ENCODE peak calls at places on chromosomes 3 and 15, in five cellular contexts. One of them, this sample, is unnamed.

GRCh38 chr15:33194237-33194636 is 277 bp downstream of the FMN1 start:
- DNase-seq in heart left ventricle: no peak
- DNase-seq in mammary epithelial cell: no peak
- DNase-seq in cardiac fibroblast: no peak
- DNase-seq in adrenal gland: no peak
- DNase-seq in this sample: no peak

GRCh38 chr3:150006774-150007173 is 36.1 kb upstream of the PFN2 start:
- DNase-seq in heart left ventricle: no peak
- DNase-seq in mammary epithelial cell: peak
- DNase-seq in adrenal gland: no peak
- DNase-seq in cardiac fibroblast: peak
- DNase-seq in this sample: no peak

GRCh38 chr15:73134196-73134595 is 81.9 kb downstream of the NEO1 start:
- DNase-seq in cardiac fibroblast: no peak
- DNase-seq in mammary epithelial cell: no peak
- DNase-seq in adrenal gland: no peak
- DNase-seq in heart left ventricle: no peak
- DNase-seq in this sample: no peak

GRCh38 chr15:47349179-47349578 is 368.1 kb upstream of the SEMA6D start:
- DNase-seq in adrenal gland: no peak
- DNase-seq in cardiac fibroblast: no peak
- DNase-seq in heart left ventricle: no peak
- DNase-seq in mammary epithelial cell: peak
- DNase-seq in this sample: no peak

GRCh38 chr15:62506217-62506805 is 341.2 kb upstream of the C2CD4B start:
- DNase-seq in cardiac fibroblast: peak
- DNase-seq in adrenal gland: no peak
- DNase-seq in heart left ventricle: no peak
- DNase-seq in mammary epithelial cell: no peak
- DNase-seq in this sample: peak

GRCh38 chr3:63364495-63364894 is 86.4 kb downstream of the SYNPR start:
- DNase-seq in adrenal gland: no peak
- DNase-seq in cardiac fibroblast: peak
- DNase-seq in heart left ventricle: no peak
- DNase-seq in mammary epithelial cell: peak
- DNase-seq in this sample: peak

GRCh38 chr3:187568171-187568570 is 102.0 kb downstream of the SST start:
- DNase-seq in adrenal gland: no peak
- DNase-seq in cardiac fibroblast: no peak
- DNase-seq in mammary epithelial cell: no peak
- DNase-seq in heart left ventricle: no peak
- DNase-seq in this sample: no peak

GRCh38 chr3:123862152-123862551 is 22.0 kb downstream of the MYLK start:
- DNase-seq in mammary epithelial cell: no peak
- DNase-seq in adrenal gland: no peak
- DNase-seq in cardiac fibroblast: no peak
- DNase-seq in heart left ventricle: no peak
- DNase-seq in this sample: no peak

GRCh38 chr3:189457201-189457607 is 174.0 kb upstream of the TP63 start:
- DNase-seq in heart left ventricle: no peak
- DNase-seq in cardiac fibroblast: peak
- DNase-seq in adrenal gland: no peak
- DNase-seq in mammary epithelial cell: peak
- DNase-seq in this sample: peak

GRCh38 chr15:27889258-27889657 is 209.9 kb downstream of the OCA2 start:
- DNase-seq in mammary epithelial cell: peak
- DNase-seq in heart left ventricle: no peak
- DNase-seq in cardiac fibroblast: no peak
- DNase-seq in adrenal gland: no peak
- DNase-seq in this sample: no peak

GRCh38 chr3:55595420-55595819 is 108.3 kb upstream of the WNT5A start:
- DNase-seq in mammary epithelial cell: no peak
- DNase-seq in heart left ventricle: no peak
- DNase-seq in cardiac fibroblast: no peak
- DNase-seq in adrenal gland: no peak
- DNase-seq in this sample: no peak

GRCh38 chr3:174169736-174170135 is 689.4 kb upstream of the NAALADL2 start:
- DNase-seq in mammary epithelial cell: no peak
- DNase-seq in heart left ventricle: no peak
- DNase-seq in adrenal gland: no peak
- DNase-seq in cardiac fibroblast: no peak
- DNase-seq in this sample: no peak

GRCh38 chr3:31170932-31171670 is 276.6 kb upstream of the GADL1 start:
- DNase-seq in mammary epithelial cell: peak
- DNase-seq in cardiac fibroblast: peak
- DNase-seq in heart left ventricle: no peak
- DNase-seq in adrenal gland: no peak
- DNase-seq in this sample: peak

GRCh38 chr3:49469037-49469875 is 811 bp upstream of the DAG1 start:
- DNase-seq in cardiac fibroblast: peak
- DNase-seq in adrenal gland: peak
- DNase-seq in heart left ventricle: peak
- DNase-seq in mammary epithelial cell: peak
- DNase-seq in this sample: peak

GRCh38 chr3:1664266-1664665 is 434.4 kb upstream of the CNTN4 start:
- DNase-seq in mammary epithelial cell: no peak
- DNase-seq in cardiac fibroblast: no peak
- DNase-seq in heart left ventricle: no peak
- DNase-seq in adrenal gland: no peak
- DNase-seq in this sample: no peak

GRCh38 chr3:61627768-61628185 is 66.4 kb downstream of the PTPRG start:
- DNase-seq in heart left ventricle: no peak
- DNase-seq in cardiac fibroblast: peak
- DNase-seq in mammary epithelial cell: peak
- DNase-seq in adrenal gland: peak
- DNase-seq in this sample: peak

GRCh38 chr3:136860541-136860940 is 1.5 kb upstream of the NCK1 start:
- DNase-seq in cardiac fibroblast: no peak
- DNase-seq in heart left ventricle: no peak
- DNase-seq in adrenal gland: no peak
- DNase-seq in mammary epithelial cell: no peak
- DNase-seq in this sample: no peak

GRCh38 chr3:186824430-186825139 is 17.9 kb upstream of the ADIPOQ start:
- DNase-seq in cardiac fibroblast: no peak
- DNase-seq in mammary epithelial cell: no peak
- DNase-seq in adrenal gland: no peak
- DNase-seq in heart left ventricle: no peak
- DNase-seq in this sample: no peak

GRCh38 chr3:195239121-195239520 is 31.8 kb downstream of the XXYLT1 start:
- DNase-seq in adrenal gland: no peak
- DNase-seq in mammary epithelial cell: no peak
- DNase-seq in heart left ventricle: no peak
- DNase-seq in cardiac fibroblast: no peak
- DNase-seq in this sample: no peak

GRCh38 chr15:99371180-99372103 is 120.2 kb downstream of the LRRC28 start:
- DNase-seq in heart left ventricle: no peak
- DNase-seq in adrenal gland: no peak
- DNase-seq in cardiac fibroblast: peak
- DNase-seq in mammary epithelial cell: peak
- DNase-seq in this sample: peak

GRCh38 chr3:15356186-15356585 is 23.8 kb upstream of the SH3BP5 start:
- DNase-seq in cardiac fibroblast: no peak
- DNase-seq in heart left ventricle: no peak
- DNase-seq in mammary epithelial cell: no peak
- DNase-seq in adrenal gland: no peak
- DNase-seq in this sample: no peak

GRCh38 chr3:55639886-55640765 is 153.0 kb upstream of the WNT5A start:
- DNase-seq in mammary epithelial cell: peak
- DNase-seq in heart left ventricle: no peak
- DNase-seq in adrenal gland: no peak
- DNase-seq in cardiac fibroblast: no peak
- DNase-seq in this sample: no peak

GRCh38 chr3:13123765-13124164 is 50.5 kb upstream of the IQSEC1 start:
- DNase-seq in heart left ventricle: no peak
- DNase-seq in cardiac fibroblast: no peak
- DNase-seq in adrenal gland: no peak
- DNase-seq in mammary epithelial cell: no peak
- DNase-seq in this sample: no peak

GRCh38 chr3:126136428-126137220 is 43.8 kb downstream of the ALDH1L1 start:
- DNase-seq in cardiac fibroblast: no peak
- DNase-seq in mammary epithelial cell: no peak
- DNase-seq in heart left ventricle: no peak
- DNase-seq in adrenal gland: peak
- DNase-seq in this sample: no peak

GRCh38 chr15:67862771-67863441 is 23.1 kb upstream of the RNU6-1 start:
- DNase-seq in adrenal gland: no peak
- DNase-seq in heart left ventricle: no peak
- DNase-seq in mammary epithelial cell: no peak
- DNase-seq in cardiac fibroblast: no peak
- DNase-seq in this sample: no peak

GRCh38 chr3:31278532-31278931 is 254.2 kb upstream of the STT3B start:
- DNase-seq in heart left ventricle: no peak
- DNase-seq in mammary epithelial cell: peak
- DNase-seq in cardiac fibroblast: no peak
- DNase-seq in adrenal gland: no peak
- DNase-seq in this sample: no peak

GRCh38 chr3:18127181-18127863 is 297.8 kb downstream of the SATB1 start:
- DNase-seq in heart left ventricle: no peak
- DNase-seq in adrenal gland: no peak
- DNase-seq in mammary epithelial cell: no peak
- DNase-seq in cardiac fibroblast: no peak
- DNase-seq in this sample: no peak

GRCh38 chr15:31367730-31368344 is 41.2 kb downstream of the KLF13 start:
- DNase-seq in heart left ventricle: no peak
- DNase-seq in adrenal gland: no peak
- DNase-seq in cardiac fibroblast: no peak
- DNase-seq in mammary epithelial cell: no peak
- DNase-seq in this sample: no peak

GRCh38 chr15:72492733-72493132 is 18.6 kb downstream of the ARIH1 start:
- DNase-seq in cardiac fibroblast: peak
- DNase-seq in heart left ventricle: no peak
- DNase-seq in adrenal gland: no peak
- DNase-seq in mammary epithelial cell: peak
- DNase-seq in this sample: no peak

DNA sequence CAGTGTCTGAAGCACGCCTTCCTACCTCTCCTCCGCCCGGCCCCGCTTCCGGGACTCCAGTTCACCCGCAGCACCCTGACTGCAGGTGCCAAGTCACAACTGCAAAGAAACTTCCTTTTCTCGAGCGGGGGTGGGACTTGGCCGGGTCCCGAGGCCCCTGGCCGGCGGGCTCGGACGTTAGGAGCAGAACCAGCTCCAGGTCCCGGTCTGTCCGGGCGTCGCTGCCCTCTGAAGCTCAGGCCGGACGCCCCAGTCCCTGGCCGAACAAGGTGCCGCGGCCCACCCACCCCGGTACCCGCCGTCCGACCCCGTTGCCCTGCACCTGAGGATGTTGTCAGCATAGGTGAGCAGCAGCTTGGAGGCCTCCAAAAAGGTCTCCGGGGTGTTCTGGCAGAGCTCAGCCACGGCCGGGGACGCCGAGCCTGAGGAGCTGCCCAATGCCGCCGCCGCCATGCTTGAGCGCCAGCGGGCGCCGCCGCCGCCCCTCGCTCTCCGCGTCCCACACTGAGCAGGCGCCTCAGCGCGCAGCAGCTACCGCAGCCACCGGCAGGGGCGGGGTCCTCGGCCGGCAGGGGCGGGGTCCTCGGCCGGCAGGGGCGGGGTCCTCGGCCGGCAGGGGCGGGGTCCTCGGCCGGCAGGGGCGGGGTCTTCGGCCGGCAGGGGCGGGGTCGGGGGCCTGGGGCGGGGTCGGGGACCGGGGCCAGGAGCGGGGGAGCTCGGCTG is at the start of gene NGLY1:
- DNase-seq in heart left ventricle: peak
- DNase-seq in mammary epithelial cell: peak
- DNase-seq in cardiac fibroblast: peak
- DNase-seq in adrenal gland: peak
- DNase-seq in this sample: peak
- TF ChIP-seq CTCF in heart left ventricle: no peak
- TF ChIP-seq CTCF in mammary epithelial cell: no peak
- TF ChIP-seq CTCF in cardiac fibroblast: no peak
- TF ChIP-seq CTCF in adrenal gland: peak
- TF ChIP-seq CTCF in this sample: no peak

DNA sequence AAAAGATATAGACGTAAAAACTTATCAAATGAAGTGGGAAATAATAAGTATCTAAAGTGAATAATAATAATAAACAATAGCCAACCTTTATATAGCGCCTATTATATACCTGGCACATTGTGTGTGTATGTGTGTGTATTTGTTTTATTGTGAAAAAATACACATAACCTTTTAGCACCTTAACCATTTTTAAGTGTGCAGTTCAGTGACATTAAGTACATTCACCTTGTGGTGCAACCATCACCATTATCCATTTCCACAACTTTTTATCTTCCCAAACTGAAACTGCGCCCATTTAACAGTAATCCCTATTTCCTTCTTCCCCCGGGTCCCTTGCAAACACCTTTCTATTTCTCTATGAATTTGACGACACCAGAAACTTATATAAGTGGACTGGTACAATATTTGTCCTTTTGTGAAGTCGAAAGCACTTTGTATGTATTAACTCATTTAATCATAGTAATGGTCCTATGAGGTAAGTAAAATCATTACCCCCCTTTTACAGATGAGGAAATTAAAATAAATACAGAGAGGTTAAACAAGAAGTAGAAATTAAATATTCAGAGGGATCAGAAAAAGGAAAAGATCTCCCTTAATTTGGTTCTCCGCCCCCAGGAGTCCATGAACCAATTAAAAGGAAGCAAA is 33.5 kb downstream of the GJD2 start:
- DNase-seq in cardiac fibroblast: no peak
- DNase-seq in heart left ventricle: no peak
- DNase-seq in mammary epithelial cell: no peak
- DNase-seq in adrenal gland: no peak
- DNase-seq in this sample: no peak
- H3K4me3 ChIP-seq in cardiac fibroblast: no peak
- H3K4me3 ChIP-seq in heart left ventricle: no peak
- H3K4me3 ChIP-seq in mammary epithelial cell: no peak
- H3K4me3 ChIP-seq in adrenal gland: no peak
- H3K4me3 ChIP-seq in this sample: no peak

GRCh38 chr3:54321515-54321914 is 199.2 kb downstream of the CACNA2D3 start:
- DNase-seq in cardiac fibroblast: no peak
- DNase-seq in mammary epithelial cell: no peak
- DNase-seq in heart left ventricle: no peak
- DNase-seq in adrenal gland: no peak
- DNase-seq in this sample: no peak
- TF ChIP-seq CTCF in cardiac fibroblast: no peak
- TF ChIP-seq CTCF in mammary epithelial cell: no peak
- TF ChIP-seq CTCF in heart left ventricle: no peak
- TF ChIP-seq CTCF in adrenal gland: no peak
- TF ChIP-seq CTCF in this sample: no peak

DNA sequence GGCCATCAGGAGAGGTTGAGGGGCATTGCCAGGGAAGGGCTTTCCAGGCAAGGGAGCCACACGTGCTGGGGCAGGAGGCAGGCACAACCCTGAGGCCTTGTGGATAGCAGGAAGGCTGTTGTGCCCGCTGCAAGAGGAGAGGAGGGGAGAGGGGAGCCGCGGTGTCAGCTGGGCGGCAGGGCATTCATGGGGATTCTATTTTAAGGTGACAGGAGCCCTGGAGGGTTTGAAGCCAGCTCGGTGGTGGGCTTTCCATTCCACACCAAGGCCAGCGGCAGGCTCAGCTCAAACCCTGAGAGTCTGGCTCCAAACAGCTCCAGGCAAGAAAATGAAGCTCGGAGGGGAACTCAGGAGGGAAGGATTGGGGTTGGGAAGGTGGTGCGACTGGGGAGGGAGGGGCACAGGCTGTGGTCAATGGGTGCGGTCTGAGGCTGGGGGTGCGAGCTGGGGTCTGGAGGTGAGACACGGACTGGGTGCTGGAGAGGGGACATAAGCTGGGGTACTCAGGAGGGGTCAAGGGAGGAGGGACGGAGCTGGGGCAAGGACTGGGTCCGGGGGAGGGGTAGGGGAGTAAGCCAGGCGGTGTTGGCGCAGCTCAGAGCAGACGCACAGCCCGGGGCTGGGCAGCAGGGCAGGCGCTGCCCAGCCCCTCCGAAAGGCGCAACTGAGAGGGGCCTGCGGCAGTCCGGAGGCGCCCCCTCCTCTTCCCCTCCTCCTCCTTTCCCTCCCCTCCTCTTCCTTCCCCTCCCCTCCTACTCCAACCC is 43.4 kb downstream of the TPRA1 start:
- DNase-seq in cardiac fibroblast: no peak
- DNase-seq in mammary epithelial cell: no peak
- DNase-seq in adrenal gland: peak
- DNase-seq in heart left ventricle: peak
- DNase-seq in this sample: no peak
- H3K4me3 ChIP-seq in cardiac fibroblast: peak
- H3K4me3 ChIP-seq in mammary epithelial cell: no peak
- H3K4me3 ChIP-seq in adrenal gland: peak
- H3K4me3 ChIP-seq in heart left ventricle: peak
- H3K4me3 ChIP-seq in this sample: peak